ENCODE peak calls at places on chromosome 4, in seven cellular contexts. R, J, L, D, S, O and G are unnamed samples. For H3K9me3, the result is how much of the 10 kb centered on the place peaks cover.

GRCh38 chr4:123836919-123837605 is 440.5 kb downstream of the SPRY1 start:
- DNase-seq in R (peak), J (no peak), L (no peak), D (no peak), S (no peak), O (no peak), G (no peak)

GRCh38 chr4:114318309-114318708 is 280.3 kb upstream of the UGT8 start:
- DNase-seq in R (peak), J (no peak), L (no peak), D (no peak), S (no peak), O (no peak), G (no peak)

GRCh38 chr4:98516042-98516440 is 142.4 kb downstream of the TSPAN5 start:
- DNase-seq in R (peak), J (no peak), L (no peak), D (no peak), S (no peak), O (no peak), G (no peak)

GRCh38 chr4:95732061-95732460 is 107.8 kb upstream of the PDHA2 start:
- DNase-seq in R (no peak), J (no peak), L (no peak), D (no peak), S (no peak), O (no peak), G (no peak)

GRCh38 chr4:111400736-111401135 is 744.5 kb upstream of the FAM241A start:
- DNase-seq in R (peak), J (no peak), L (no peak), D (no peak), S (no peak), O (no peak), G (no peak)

GRCh38 chr4:40749717-40750460 is at the start of gene NSUN7:
- DNase-seq in R (no peak), J (peak), L (peak), D (peak), S (peak), O (no peak), G (peak)

GRCh38 chr4:38930199-38930598 is 62.6 kb downstream of the FAM114A1 start:
- DNase-seq in R (no peak), J (no peak), L (no peak), D (no peak), S (no peak), O (no peak), G (no peak)

GRCh38 chr4:126839066-126839465 is 793.7 kb upstream of the INTU start:
- DNase-seq in R (peak), J (no peak), L (no peak), D (no peak), S (no peak), O (no peak), G (no peak)

GRCh38 chr4:121256346-121256745 is 92.2 kb upstream of the TNIP3 start:
- DNase-seq in R (peak), J (no peak), L (no peak), D (no peak), S (no peak), O (no peak), G (no peak)

GRCh38 chr4:101599620-101600019 is 190.9 kb upstream of the BANK1 start:
- DNase-seq in R (peak), J (no peak), L (no peak), D (no peak), S (no peak), O (no peak), G (no peak)

GRCh38 chr4:125323547-125324100 is 8.9 kb downstream of the FAT4 start:
- DNase-seq in R (peak), J (no peak), L (no peak), D (no peak), S (no peak), O (no peak), G (no peak)

GRCh38 chr4:152014280-152014679 is 253.5 kb upstream of the GATB start:
- DNase-seq in R (no peak), J (no peak), L (no peak), D (no peak), S (no peak), O (no peak), G (peak)

GRCh38 chr4:39464886-39465501 is 6.1 kb downstream of the LIAS start:
- DNase-seq in R (peak), J (no peak), L (no peak), D (no peak), S (no peak), O (no peak), G (no peak)

GRCh38 chr4:141654098-141654497 is 17.7 kb downstream of the IL15 start:
- DNase-seq in R (peak), J (no peak), L (peak), D (peak), S (peak), O (no peak), G (peak)

GRCh38 chr4:153258750-153259149 is 54.5 kb downstream of the TRIM2 start:
- DNase-seq in R (no peak), J (no peak), L (peak), D (no peak), S (no peak), O (no peak), G (no peak)

GRCh38 chr4:35802644-35803043 is 441.7 kb downstream of the ARAP2 start:
- DNase-seq in R (no peak), J (no peak), L (no peak), D (no peak), S (no peak), O (no peak), G (no peak)

GRCh38 chr4:26406346-26406975 is 83.8 kb downstream of the CCKAR start:
- DNase-seq in R (peak), J (no peak), L (peak), D (no peak), S (no peak), O (no peak), G (no peak)

GRCh38 chr4:177455591-177455990 is 13.4 kb upstream of the AGA start:
- DNase-seq in R (peak), J (no peak), L (no peak), D (no peak), S (peak), O (no peak), G (no peak)

GRCh38 chr4:16226816-16227461 is 668 bp upstream of the TAPT1 start:
- DNase-seq in R (no peak), J (peak), L (peak), D (peak), S (peak), O (peak), G (peak)

GRCh38 chr4:119962631-119963030 is 104.0 kb downstream of the MAD2L1 start:
- DNase-seq in R (peak), J (no peak), L (no peak), D (no peak), S (no peak), O (no peak), G (no peak)

GRCh38 chr4:123351713-123352112 is 44.9 kb upstream of the SPRY1 start:
- DNase-seq in R (no peak), J (no peak), L (no peak), D (no peak), S (no peak), O (no peak), G (no peak)

GRCh38 chr4:170090667-170091052 is 904 bp upstream of the AADAT start:
- DNase-seq in R (peak), J (no peak), L (no peak), D (no peak), S (no peak), O (no peak), G (no peak)

GRCh38 chr4:148305749-148306148 is 136.5 kb downstream of the NR3C2 start:
- DNase-seq in R (no peak), J (no peak), L (no peak), D (no peak), S (no peak), O (no peak), G (no peak)

GRCh38 chr4:27702710-27703431 is 842.2 kb downstream of the STIM2 start:
- DNase-seq in R (peak), J (no peak), L (peak), D (no peak), S (no peak), O (no peak), G (no peak)

GRCh38 chr4:78512357-78512920 is 39.1 kb upstream of the ANXA3 start:
- DNase-seq in R (peak), J (peak), L (no peak), D (no peak), S (peak), O (no peak), G (peak)

GRCh38 chr4:115145393-115146160 is 32.2 kb upstream of the NDST4 start:
- DNase-seq in R (no peak), J (no peak), L (no peak), D (no peak), S (peak), O (no peak), G (no peak)

DNA sequence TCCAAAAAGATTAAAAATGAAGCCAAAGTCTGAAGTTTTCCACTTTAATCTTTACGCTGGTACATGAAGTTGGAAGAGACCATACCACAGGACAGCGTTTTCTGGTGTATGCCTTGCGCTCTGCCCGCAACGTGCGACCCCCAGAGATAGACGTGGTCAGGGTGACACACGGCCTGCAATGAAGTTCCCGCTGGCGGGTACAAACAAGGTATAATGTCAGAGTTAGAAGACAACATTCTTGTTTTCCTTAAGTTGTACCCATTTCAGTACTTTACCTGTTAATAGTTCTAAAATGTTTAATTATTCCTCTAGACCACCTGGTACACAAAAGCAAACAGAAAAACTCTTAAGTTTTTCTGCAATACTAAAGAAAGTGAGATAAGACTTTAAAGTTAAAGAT is 4.8 kb downstream of the HNRNPDL start:
- DNase-seq in R (no peak), J (no peak), L (no peak), D (no peak), S (no peak), O (no peak), G (no peak)
- TF ChIP-seq CTCF in R (no peak), J (no peak), L (no peak), D (no peak), S (no peak), O (no peak), G (no peak)

GRCh38 chr4:156575430-156576073 is 396.0 kb downstream of the PDGFC start:
- DNase-seq in R (no peak), J (peak), L (peak), D (no peak), S (no peak), O (no peak), G (no peak)
- H3K9me3 ChIP-seq in R (under half), J (under half), L (under half), D (under half), S (under half), O (under half), G (under half)

GRCh38 chr4:61996943-61997342 is 796.8 kb downstream of the ADGRL3 start:
- DNase-seq in R (no peak), J (no peak), L (no peak), D (no peak), S (no peak), O (no peak), G (no peak)
- TF ChIP-seq CTCF in R (no peak), J (no peak), L (no peak), D (no peak), S (no peak), O (no peak), G (no peak)

GRCh38 chr4:18846313-18846712 is 824.8 kb upstream of the LCORL start:
- DNase-seq in R (no peak), J (no peak), L (no peak), D (no peak), S (no peak), O (no peak), G (no peak)

GRCh38 chr4:18847276-18847890 is 825.8 kb upstream of the LCORL start:
- DNase-seq in R (no peak), J (no peak), L (no peak), D (no peak), S (no peak), O (no peak), G (no peak)

GRCh38 chr4:18850763-18851331 is 829.3 kb upstream of the LCORL start:
- DNase-seq in R (no peak), J (no peak), L (no peak), D (no peak), S (no peak), O (no peak), G (no peak)
- H3K9me3 ChIP-seq in R (under half), J (under half), L (under half), D (under half), S (under half), O (under half), G (under half)

DNA sequence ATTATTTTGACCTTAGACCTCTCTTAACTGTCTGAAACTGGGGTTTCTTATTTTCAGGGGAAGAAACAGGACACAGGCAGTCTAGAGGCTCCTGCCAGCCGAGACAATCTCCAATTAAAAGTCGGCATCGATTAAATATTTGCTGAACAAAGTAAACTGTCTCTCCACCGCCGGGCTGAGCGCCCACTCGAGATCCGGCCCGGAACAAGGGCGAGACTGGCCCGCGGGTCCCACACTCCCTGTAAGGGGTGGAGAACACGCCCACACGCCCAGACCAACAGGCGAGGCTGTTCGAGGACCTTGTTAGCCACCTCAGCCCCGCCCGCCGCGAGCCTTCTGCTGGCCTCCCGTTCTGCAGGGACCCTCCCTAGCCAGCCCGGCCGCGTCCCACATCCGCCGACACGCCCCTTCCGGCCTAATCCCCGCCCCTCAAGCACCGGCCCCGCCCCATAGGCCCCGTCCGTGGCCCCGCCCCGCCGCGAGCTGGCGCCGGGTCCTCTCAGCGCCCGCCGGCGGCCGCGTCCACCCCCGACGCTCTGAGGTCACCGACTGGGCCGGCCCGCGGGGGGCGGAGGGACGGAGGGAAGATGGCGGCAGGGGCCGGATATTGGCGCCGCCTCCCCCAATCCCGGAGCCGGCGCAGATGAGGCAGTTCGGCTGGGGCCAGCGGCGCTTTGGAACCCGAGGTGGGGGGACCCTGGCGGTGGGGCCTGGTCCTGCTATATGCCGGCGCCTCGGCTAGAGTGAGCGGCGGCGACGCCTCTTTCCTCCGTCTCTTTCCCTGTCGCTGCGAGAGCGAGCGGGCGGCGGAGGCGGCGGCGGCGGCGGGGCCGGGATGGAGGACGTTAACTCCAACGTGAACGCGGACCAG is at the start of gene SLAIN2:
- DNase-seq in R (peak), J (peak), L (peak), D (peak), S (peak), O (peak), G (peak)
- TF ChIP-seq CTCF in R (peak), J (peak), L (peak), D (peak), S (peak), O (peak), G (no peak)

GRCh38 chr4:139036885-139037284 is 21.3 kb downstream of the NOCT start:
- DNase-seq in R (no peak), J (no peak), L (no peak), D (no peak), S (no peak), O (no peak), G (no peak)

GRCh38 chr4:139035650-139036049 is 20.1 kb downstream of the NOCT start:
- DNase-seq in R (no peak), J (no peak), L (no peak), D (no peak), S (no peak), O (no peak), G (no peak)

GRCh38 chr4:139042981-139043460 is 27.4 kb downstream of the NOCT start:
- DNase-seq in R (peak), J (no peak), L (no peak), D (no peak), S (no peak), O (no peak), G (no peak)

GRCh38 chr4:139039044-139039443 is 23.5 kb downstream of the NOCT start:
- DNase-seq in R (no peak), J (no peak), L (no peak), D (no peak), S (no peak), O (no peak), G (no peak)
- H3K9me3 ChIP-seq in R (under half), J (under half), L (under half), D (under half), S (under half), O (under half), G (under half)

GRCh38 chr4:154349829-154350228 is 141.8 kb downstream of the DCHS2 start:
- DNase-seq in R (no peak), J (no peak), L (no peak), D (no peak), S (no peak), O (no peak), G (no peak)

GRCh38 chr4:154345359-154345758 is 146.2 kb downstream of the DCHS2 start:
- DNase-seq in R (no peak), J (no peak), L (no peak), D (no peak), S (no peak), O (no peak), G (no peak)

GRCh38 chr4:154341448-154341847 is 150.2 kb downstream of the DCHS2 start:
- DNase-seq in R (no peak), J (no peak), L (no peak), D (no peak), S (no peak), O (no peak), G (no peak)

GRCh38 chr4:154348657-154349056 is 142.9 kb downstream of the DCHS2 start:
- DNase-seq in R (no peak), J (no peak), L (peak), D (no peak), S (no peak), O (no peak), G (no peak)

GRCh38 chr4:154344686-154345085 is 146.9 kb downstream of the DCHS2 start:
- DNase-seq in R (no peak), J (no peak), L (peak), D (no peak), S (no peak), O (no peak), G (no peak)
- TF ChIP-seq CTCF in R (no peak), J (no peak), L (peak), D (no peak), S (no peak), O (no peak), G (no peak)